ENCODE peak calls at places on chromosomes 12 and 14, in seven cellular contexts. X, P, L, S, V, Q and Y are unnamed samples.

GRCh38 chr12:108482717-108483212 is 32.3 kb upstream of the FICD start:
- DNase-seq in V (no peak), Q (no peak), L (no peak), X (no peak), S (no peak), P (peak; percentile 8), Y (no peak)

GRCh38 chr12:109606261-109607028 is 32.9 kb downstream of the MVK start:
- DNase-seq in S (no peak), V (peak; percentile 55), L (no peak), X (no peak), P (peak; percentile 32), Q (no peak), Y (no peak)

GRCh38 chr12:6193853-6194815 is 6.1 kb upstream of the CD9 start:
- DNase-seq in Q (no peak), V (no peak), L (no peak), X (no peak), P (peak; percentile 12), S (no peak), Y (no peak)

GRCh38 chr12:63068857-63069442 is 82.1 kb downstream of the AVPR1A start:
- DNase-seq in P (peak; percentile 72), X (no peak), Q (no peak), L (no peak), V (peak; percentile 75), S (no peak), Y (no peak)

GRCh38 chr12:69732088-69732487 is 6.6 kb upstream of the RAB3IP start:
- DNase-seq in P (no peak), X (no peak), L (no peak), V (no peak), Q (no peak), S (no peak), Y (no peak)

GRCh38 chr14:61894452-61895077 is 132.3 kb downstream of the SNAPC1 start:
- DNase-seq in Q (peak; percentile 58), X (peak; percentile 68), P (peak; percentile 94), V (peak; percentile 92), L (peak; percentile 53), S (peak; percentile 56), Y (peak; percentile 26)

GRCh38 chr14:23670489-23670888 is 34.3 kb downstream of the DHRS2 start:
- DNase-seq in L (no peak), X (no peak), V (no peak), Q (no peak), S (no peak), P (no peak), Y (no peak)

GRCh38 chr14:100615736-100616695 is 28.8 kb upstream of the BEGAIN start:
- DNase-seq in S (no peak), V (no peak), Q (no peak), X (no peak), L (no peak), P (no peak), Y (no peak)

GRCh38 chr14:78688503-78688902 is 518.3 kb downstream of the NRXN3 start:
- DNase-seq in V (no peak), P (no peak), S (no peak), Q (no peak), L (no peak), X (no peak), Y (no peak)

GRCh38 chr14:61950340-61950739 is 188.1 kb downstream of the SNAPC1 start:
- DNase-seq in Q (no peak), P (peak; percentile 71), X (no peak), S (no peak), L (no peak), V (peak; percentile 50), Y (no peak)

GRCh38 chr12:57190037-57190436 is 26.6 kb upstream of the NXPH4 start:
- DNase-seq in Q (no peak), P (peak; percentile 64), V (peak; percentile 74), S (no peak), L (no peak), X (no peak), Y (no peak)

GRCh38 chr12:121831571-121832235 is 27.0 kb downstream of the HPD start:
- DNase-seq in Q (no peak), S (no peak), L (no peak), P (no peak), V (no peak), X (no peak), Y (no peak)

GRCh38 chr14:51014086-51014485 is 69.8 kb upstream of the PYGL start:
- DNase-seq in X (no peak), V (peak; percentile 72), S (peak; percentile 94), L (no peak), P (no peak), Q (no peak), Y (no peak)

GRCh38 chr12:109681986-109682707 is 31.5 kb upstream of the FAM222A start:
- DNase-seq in L (no peak), P (no peak), X (no peak), Q (no peak), V (no peak), S (no peak), Y (no peak)

GRCh38 chr14:105993814-105994213 is 467.4 kb downstream of the TMEM121 start:
- DNase-seq in Q (no peak), P (no peak), X (no peak), S (no peak), L (no peak), V (no peak), Y (no peak)

GRCh38 chr12:70448371-70448770 is 82.3 kb downstream of the KCNMB4 start:
- DNase-seq in S (no peak), P (no peak), X (no peak), V (no peak), L (no peak), Q (no peak), Y (no peak)

GRCh38 chr12:132690112-132690511 is 2.7 kb downstream of the PXMP2 start:
- DNase-seq in Q (no peak), P (no peak), S (no peak), L (no peak), X (no peak), V (no peak), Y (no peak)

GRCh38 chr14:91202234-91202974 is 42.1 kb downstream of the GPR68 start:
- DNase-seq in V (peak; percentile 11), P (peak; percentile 69), L (no peak), Q (no peak), X (peak; percentile 40), S (no peak), Y (no peak)

GRCh38 chr12:89448951-89449371 is 75.6 kb downstream of the GALNT4 start:
- DNase-seq in L (no peak), P (no peak), S (no peak), Q (no peak), X (no peak), V (no peak), Y (no peak)

GRCh38 chr14:30993071-30993470 is 32.4 kb upstream of the AP4S1 start:
- DNase-seq in L (no peak), V (no peak), P (no peak), Q (no peak), X (no peak), S (no peak), Y (no peak)

GRCh38 chr14:51959928-51960327 is 29.4 kb upstream of the RTRAF start:
- DNase-seq in P (no peak), L (no peak), S (no peak), X (no peak), V (no peak), Q (no peak), Y (no peak)